ENCODE peak calls at places on chromosomes 5 and 9, in seven cellular contexts. One of them, this sample, is unnamed.
A peak's percentile ranks its signal among the peaks of the same experiment; 100 is the strongest.

GRCh38 chr9:108103294-108103693 is 613.7 kb upstream of the KLF4 start:
- DNase-seq in A549: no peak
- DNase-seq in spleen: no peak
- DNase-seq in ovary: no peak
- DNase-seq in uterus: no peak
- DNase-seq in HepG2: no peak
- DNase-seq in Peyer's patch: no peak
- DNase-seq in this sample: no peak

GRCh38 chr5:150119421-150120061 is 33.2 kb upstream of the CSF1R start:
- DNase-seq in A549: no peak
- DNase-seq in spleen: peak; percentile 63
- DNase-seq in ovary: no peak
- DNase-seq in uterus: peak; percentile 15
- DNase-seq in HepG2: no peak
- DNase-seq in Peyer's patch: peak; percentile 43
- DNase-seq in this sample: peak; percentile 8

GRCh38 chr5:124752854-124753720 is 6.6 kb upstream of the ZNF608 start:
- DNase-seq in A549: no peak
- DNase-seq in spleen: no peak
- DNase-seq in ovary: no peak
- DNase-seq in uterus: no peak
- DNase-seq in HepG2: no peak
- DNase-seq in Peyer's patch: no peak
- DNase-seq in this sample: no peak

GRCh38 chr9:12658531-12659209 is 34.5 kb upstream of the TYRP1 start:
- DNase-seq in A549: no peak
- DNase-seq in spleen: peak; percentile 62
- DNase-seq in ovary: no peak
- DNase-seq in uterus: no peak
- DNase-seq in HepG2: no peak
- DNase-seq in Peyer's patch: no peak
- DNase-seq in this sample: no peak

GRCh38 chr9:33752130-33752637 is 43.2 kb upstream of the PRSS3 start:
- DNase-seq in A549: peak; percentile 44
- DNase-seq in spleen: no peak
- DNase-seq in ovary: no peak
- DNase-seq in uterus: no peak
- DNase-seq in HepG2: peak; percentile 76
- DNase-seq in Peyer's patch: peak; percentile 72
- DNase-seq in this sample: no peak

GRCh38 chr5:130743091-130743490 is 422.0 kb downstream of the HINT1 start:
- DNase-seq in A549: no peak
- DNase-seq in spleen: no peak
- DNase-seq in ovary: no peak
- DNase-seq in uterus: no peak
- DNase-seq in HepG2: no peak
- DNase-seq in Peyer's patch: no peak
- DNase-seq in this sample: no peak

GRCh38 chr5:137822158-137822764 is 45.4 kb upstream of the MYOT start:
- DNase-seq in A549: peak; percentile 73
- DNase-seq in spleen: no peak
- DNase-seq in ovary: no peak
- DNase-seq in uterus: peak; percentile 31
- DNase-seq in HepG2: peak; percentile 53
- DNase-seq in Peyer's patch: peak; percentile 54
- DNase-seq in this sample: peak; percentile 45

GRCh38 chr9:38083858-38084555 is 15.0 kb upstream of the SHB start:
- DNase-seq in A549: no peak
- DNase-seq in spleen: peak; percentile 45
- DNase-seq in ovary: no peak
- DNase-seq in uterus: no peak
- DNase-seq in HepG2: no peak
- DNase-seq in Peyer's patch: no peak
- DNase-seq in this sample: no peak

GRCh38 chr5:137621861-137622823 is 113.7 kb downstream of the KLHL3 start:
- DNase-seq in A549: no peak
- DNase-seq in spleen: no peak
- DNase-seq in ovary: no peak
- DNase-seq in uterus: no peak
- DNase-seq in HepG2: no peak
- DNase-seq in Peyer's patch: no peak
- DNase-seq in this sample: no peak

GRCh38 chr9:89312154-89312616 is 1.2 kb downstream of the CKS2 start:
- DNase-seq in A549: peak; percentile 32
- DNase-seq in spleen: no peak
- DNase-seq in ovary: no peak
- DNase-seq in uterus: no peak
- DNase-seq in HepG2: no peak
- DNase-seq in Peyer's patch: no peak
- DNase-seq in this sample: no peak

GRCh38 chr9:16335788-16336580 is 534.5 kb downstream of the BNC2 start:
- DNase-seq in A549: peak; percentile 97
- DNase-seq in spleen: no peak
- DNase-seq in ovary: peak; percentile 84
- DNase-seq in uterus: peak; percentile 76
- DNase-seq in HepG2: no peak
- DNase-seq in Peyer's patch: no peak
- DNase-seq in this sample: peak; percentile 43

GRCh38 chr5:177098103-177098771 is 11.5 kb downstream of the FGFR4 start:
- DNase-seq in A549: no peak
- DNase-seq in spleen: no peak
- DNase-seq in ovary: peak; percentile 64
- DNase-seq in uterus: no peak
- DNase-seq in HepG2: no peak
- DNase-seq in Peyer's patch: no peak
- DNase-seq in this sample: no peak

GRCh38 chr5:171269717-171270116 is 39.3 kb upstream of the TLX3 start:
- DNase-seq in A549: no peak
- DNase-seq in spleen: no peak
- DNase-seq in ovary: no peak
- DNase-seq in uterus: no peak
- DNase-seq in HepG2: no peak
- DNase-seq in Peyer's patch: no peak
- DNase-seq in this sample: no peak

GRCh38 chr5:152246401-152246800 is 158.7 kb downstream of the NMUR2 start:
- DNase-seq in A549: peak; percentile 8
- DNase-seq in spleen: no peak
- DNase-seq in ovary: no peak
- DNase-seq in uterus: no peak
- DNase-seq in HepG2: peak; percentile 12
- DNase-seq in Peyer's patch: no peak
- DNase-seq in this sample: no peak

GRCh38 chr5:5014836-5015235 is 125.3 kb upstream of the ADAMTS16 start:
- DNase-seq in A549: no peak
- DNase-seq in spleen: no peak
- DNase-seq in ovary: no peak
- DNase-seq in uterus: no peak
- DNase-seq in HepG2: no peak
- DNase-seq in Peyer's patch: no peak
- DNase-seq in this sample: no peak
- TF ChIP-seq POLR2A in A549: no peak
- TF ChIP-seq POLR2A in spleen: no peak
- TF ChIP-seq POLR2A in ovary: no peak
- TF ChIP-seq POLR2A in uterus: no peak
- TF ChIP-seq POLR2A in HepG2: no peak
- TF ChIP-seq POLR2A in Peyer's patch: no peak
- TF ChIP-seq POLR2A in this sample: no peak

DNA sequence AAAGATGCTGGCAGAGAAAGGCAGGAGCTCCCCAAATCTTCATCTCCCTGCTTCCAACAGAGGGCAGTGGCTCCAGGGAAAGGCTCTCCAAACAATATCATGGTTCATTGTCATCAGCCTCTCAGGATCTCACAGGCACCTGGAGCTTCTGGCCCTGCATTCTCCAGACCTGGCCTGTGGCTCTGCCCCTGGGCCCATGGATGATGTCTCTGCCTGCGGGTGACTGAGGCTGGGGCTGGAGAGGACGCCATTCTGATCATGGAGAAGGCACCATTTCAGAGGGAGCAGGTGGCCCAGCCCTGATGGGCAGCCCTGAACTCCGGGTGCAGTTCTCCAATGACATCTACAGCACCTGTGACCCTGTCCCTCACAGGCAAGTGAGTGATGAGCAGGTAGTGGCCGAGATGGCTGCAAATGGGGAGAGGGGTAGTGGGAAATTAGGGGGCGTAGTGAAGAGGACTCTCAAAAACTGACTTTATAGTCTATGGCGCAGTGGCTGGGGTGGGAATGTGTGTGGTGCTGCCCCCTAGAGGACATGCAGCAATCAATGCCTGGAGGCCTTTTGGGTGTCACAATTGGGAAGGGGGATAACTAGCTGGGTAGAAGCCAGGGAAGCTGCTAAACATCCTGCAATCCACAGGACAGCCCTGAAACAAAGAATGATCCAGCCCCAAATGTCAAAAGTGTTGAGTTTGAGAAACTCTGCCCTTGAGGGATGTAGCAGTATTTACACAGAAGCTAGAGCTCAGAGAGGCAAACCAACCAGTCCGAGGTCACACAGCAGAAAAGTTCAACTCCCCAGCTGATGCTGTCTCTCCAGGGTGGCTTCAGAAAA is 3.2 kb downstream of the SH3PXD2B start:
- DNase-seq in A549: peak; percentile 54
- DNase-seq in spleen: peak; percentile 71
- DNase-seq in ovary: peak; percentile 58
- DNase-seq in uterus: peak; percentile 66
- DNase-seq in HepG2: no peak
- DNase-seq in Peyer's patch: no peak
- DNase-seq in this sample: peak; percentile 38
- TF ChIP-seq CTCF in A549: peak; percentile 71
- TF ChIP-seq CTCF in spleen: peak; percentile 15
- TF ChIP-seq CTCF in ovary: peak; percentile 39
- TF ChIP-seq CTCF in uterus: peak; percentile 53
- TF ChIP-seq CTCF in HepG2: peak; percentile 64
- TF ChIP-seq CTCF in Peyer's patch: peak; percentile 58
- TF ChIP-seq CTCF in this sample: peak; percentile 67

DNA sequence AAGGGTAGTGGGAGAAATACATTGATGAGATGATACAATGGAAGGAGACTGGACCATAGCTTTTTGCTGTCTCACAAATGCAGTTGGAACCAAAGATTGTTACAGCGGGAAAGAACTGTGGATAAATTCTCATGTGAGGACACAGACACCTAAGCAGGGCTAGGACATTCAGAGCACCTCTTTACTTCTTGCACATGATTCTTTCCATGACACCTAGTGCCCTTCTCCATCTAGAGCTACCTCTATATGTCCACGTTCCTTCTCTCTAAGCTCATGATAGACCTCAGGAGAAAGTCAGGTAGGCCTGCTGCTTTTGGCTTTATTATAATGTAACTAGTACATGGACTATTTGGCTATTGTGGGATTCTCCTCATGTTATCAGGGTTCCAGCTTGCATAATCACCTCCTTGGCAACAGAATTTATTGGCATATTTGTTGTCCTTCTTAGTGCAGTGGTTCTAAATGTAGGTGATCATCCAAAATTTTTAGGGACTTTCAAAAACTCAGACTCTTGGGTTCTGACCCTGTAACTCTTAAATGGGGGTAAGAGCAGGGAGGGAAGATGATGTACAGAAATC is 27.2 kb downstream of the NR3C1 start:
- DNase-seq in A549: no peak
- DNase-seq in spleen: no peak
- DNase-seq in ovary: no peak
- DNase-seq in uterus: no peak
- DNase-seq in HepG2: no peak
- DNase-seq in Peyer's patch: no peak
- DNase-seq in this sample: no peak
- TF ChIP-seq POLR2A in A549: no peak
- TF ChIP-seq POLR2A in spleen: no peak
- TF ChIP-seq POLR2A in ovary: no peak
- TF ChIP-seq POLR2A in uterus: no peak
- TF ChIP-seq POLR2A in HepG2: no peak
- TF ChIP-seq POLR2A in Peyer's patch: no peak
- TF ChIP-seq POLR2A in this sample: no peak

GRCh38 chr9:84997472-84997871 is 327.9 kb downstream of the NTRK2 start:
- DNase-seq in A549: no peak
- DNase-seq in spleen: no peak
- DNase-seq in ovary: no peak
- DNase-seq in uterus: no peak
- DNase-seq in HepG2: no peak
- DNase-seq in Peyer's patch: no peak
- DNase-seq in this sample: no peak
- TF ChIP-seq CTCF in A549: no peak
- TF ChIP-seq CTCF in spleen: no peak
- TF ChIP-seq CTCF in ovary: no peak
- TF ChIP-seq CTCF in uterus: no peak
- TF ChIP-seq CTCF in HepG2: no peak
- TF ChIP-seq CTCF in Peyer's patch: no peak
- TF ChIP-seq CTCF in this sample: no peak

This sample was measured in transverse colon.